ENCODE peak calls at places on chromosomes 16 and 17, in seven cellular contexts. One of them, this sample, is unnamed.
A peak's percentile ranks its signal among the peaks of the same experiment; 100 is the strongest.

GRCh38 chr17:31596382-31597323 is 205.2 kb downstream of the RAB11FIP4 start:
- DNase-seq in H1: no peak
- DNase-seq in transverse colon: peak; percentile 50
- DNase-seq in GM12878: peak; percentile 70
- DNase-seq in HepG2: peak; percentile 44
- DNase-seq in stomach: no peak
- DNase-seq in sigmoid colon: peak; percentile 91
- DNase-seq in this sample: peak; percentile 32

GRCh38 chr17:45809484-45809883 is 25.4 kb downstream of the CRHR1 start:
- DNase-seq in H1: no peak
- DNase-seq in transverse colon: no peak
- DNase-seq in GM12878: no peak
- DNase-seq in HepG2: no peak
- DNase-seq in stomach: no peak
- DNase-seq in sigmoid colon: no peak
- DNase-seq in this sample: no peak

GRCh38 chr17:51322390-51323029 is 62.2 kb downstream of the UTP18 start:
- DNase-seq in H1: no peak
- DNase-seq in transverse colon: no peak
- DNase-seq in GM12878: no peak
- DNase-seq in HepG2: peak; percentile 66
- DNase-seq in stomach: no peak
- DNase-seq in sigmoid colon: no peak
- DNase-seq in this sample: no peak

GRCh38 chr17:30222741-30223175 is 12.7 kb downstream of the SLC6A4 start:
- DNase-seq in H1: no peak
- DNase-seq in transverse colon: peak; percentile 33
- DNase-seq in GM12878: no peak
- DNase-seq in HepG2: peak; percentile 67
- DNase-seq in stomach: no peak
- DNase-seq in sigmoid colon: no peak
- DNase-seq in this sample: no peak

GRCh38 chr17:14211778-14212177 is 24.9 kb downstream of the CDRT15 start:
- DNase-seq in H1: peak; percentile 67
- DNase-seq in transverse colon: no peak
- DNase-seq in GM12878: no peak
- DNase-seq in HepG2: no peak
- DNase-seq in stomach: peak; percentile 57
- DNase-seq in sigmoid colon: no peak
- DNase-seq in this sample: no peak

GRCh38 chr17:7853693-7854043 is 1.2 kb upstream of the TMEM88 start:
- DNase-seq in H1: peak; percentile 63
- DNase-seq in transverse colon: no peak
- DNase-seq in GM12878: no peak
- DNase-seq in HepG2: no peak
- DNase-seq in stomach: no peak
- DNase-seq in sigmoid colon: peak; percentile 67
- DNase-seq in this sample: no peak

GRCh38 chr16:683396-684066 is 603 bp downstream of the JMJD8 start:
- DNase-seq in H1: peak; percentile 60
- DNase-seq in transverse colon: no peak
- DNase-seq in GM12878: no peak
- DNase-seq in HepG2: no peak
- DNase-seq in stomach: no peak
- DNase-seq in sigmoid colon: no peak
- DNase-seq in this sample: no peak

GRCh38 chr16:83227336-83227735 is 580.4 kb upstream of the HSBP1 start:
- DNase-seq in H1: no peak
- DNase-seq in transverse colon: no peak
- DNase-seq in GM12878: no peak
- DNase-seq in HepG2: no peak
- DNase-seq in stomach: no peak
- DNase-seq in sigmoid colon: no peak
- DNase-seq in this sample: no peak

GRCh38 chr17:69142473-69142802 is 743 bp upstream of the ABCA6 start:
- DNase-seq in H1: no peak
- DNase-seq in transverse colon: no peak
- DNase-seq in GM12878: no peak
- DNase-seq in HepG2: peak; percentile 27
- DNase-seq in stomach: no peak
- DNase-seq in sigmoid colon: no peak
- DNase-seq in this sample: peak; percentile 54

GRCh38 chr16:89437251-89437987 is 52.9 kb downstream of the ANKRD11 start:
- DNase-seq in H1: no peak
- DNase-seq in transverse colon: no peak
- DNase-seq in GM12878: no peak
- DNase-seq in HepG2: no peak
- DNase-seq in stomach: no peak
- DNase-seq in sigmoid colon: no peak
- DNase-seq in this sample: no peak

GRCh38 chr17:58352018-58352842 is at the start of gene SUPT4H1:
- DNase-seq in H1: peak; percentile 88
- DNase-seq in transverse colon: peak; percentile 93
- DNase-seq in GM12878: peak; percentile 73
- DNase-seq in HepG2: peak; percentile 94
- DNase-seq in stomach: peak; percentile 91
- DNase-seq in sigmoid colon: peak; percentile 93
- DNase-seq in this sample: peak; percentile 76

GRCh38 chr17:11330871-11331270 is 89.9 kb downstream of the SHISA6 start:
- DNase-seq in H1: peak; percentile 62
- DNase-seq in transverse colon: no peak
- DNase-seq in GM12878: no peak
- DNase-seq in HepG2: no peak
- DNase-seq in stomach: no peak
- DNase-seq in sigmoid colon: no peak
- DNase-seq in this sample: no peak

GRCh38 chr17:22469941-22470340 is 777.6 kb downstream of the KCNJ18 start:
- DNase-seq in H1: no peak
- DNase-seq in transverse colon: no peak
- DNase-seq in GM12878: no peak
- DNase-seq in HepG2: no peak
- DNase-seq in stomach: no peak
- DNase-seq in sigmoid colon: no peak
- DNase-seq in this sample: no peak

GRCh38 chr17:38454528-38454927 is 26.3 kb downstream of the ARHGAP23 start:
- DNase-seq in H1: no peak
- DNase-seq in transverse colon: peak; percentile 55
- DNase-seq in GM12878: no peak
- DNase-seq in HepG2: no peak
- DNase-seq in stomach: peak; percentile 63
- DNase-seq in sigmoid colon: peak; percentile 96
- DNase-seq in this sample: peak; percentile 64
- TF ChIP-seq EP300 in H1: no peak
- TF ChIP-seq EP300 in transverse colon: no peak
- TF ChIP-seq EP300 in GM12878: no peak
- TF ChIP-seq EP300 in HepG2: no peak
- TF ChIP-seq EP300 in stomach: peak; percentile 18
- TF ChIP-seq EP300 in sigmoid colon: no peak
- TF ChIP-seq EP300 in this sample: peak; percentile 71

GRCh38 chr16:3289998-3290673 is 6.8 kb downstream of the ZNF263 start:
- DNase-seq in H1: no peak
- DNase-seq in transverse colon: no peak
- DNase-seq in GM12878: no peak
- DNase-seq in HepG2: no peak
- DNase-seq in stomach: no peak
- DNase-seq in sigmoid colon: no peak
- DNase-seq in this sample: no peak
- H3K9me3 ChIP-seq in H1: peaks cover 67% of the 10 kb centered on the region
- H3K9me3 ChIP-seq in transverse colon: peaks cover 55% of the 10 kb centered on the region
- H3K9me3 ChIP-seq in GM12878: peaks cover 66% of the 10 kb centered on the region
- H3K9me3 ChIP-seq in HepG2: no peaks in the 10 kb centered on the region
- H3K9me3 ChIP-seq in stomach: peaks cover 66% of the 10 kb centered on the region
- H3K9me3 ChIP-seq in sigmoid colon: peaks cover 26% of the 10 kb centered on the region
- H3K9me3 ChIP-seq in this sample: peaks cover 15% of the 10 kb centered on the region

GRCh38 chr16:50072730-50073129 is 7.0 kb downstream of the HEATR3 start:
- DNase-seq in H1: no peak
- DNase-seq in transverse colon: no peak
- DNase-seq in GM12878: no peak
- DNase-seq in HepG2: no peak
- DNase-seq in stomach: no peak
- DNase-seq in sigmoid colon: no peak
- DNase-seq in this sample: no peak
- H3K27me3 ChIP-seq in H1: no peaks in the 10 kb centered on the region
- H3K27me3 ChIP-seq in transverse colon: no peaks in the 10 kb centered on the region
- H3K27me3 ChIP-seq in GM12878: no peaks in the 10 kb centered on the region
- H3K27me3 ChIP-seq in HepG2: no peaks in the 10 kb centered on the region
- H3K27me3 ChIP-seq in stomach: no peaks in the 10 kb centered on the region
- H3K27me3 ChIP-seq in sigmoid colon: no peaks in the 10 kb centered on the region
- H3K27me3 ChIP-seq in this sample: no peaks in the 10 kb centered on the region

GRCh38 chr16:58025351-58026138 is at the start of gene MMP15:
- DNase-seq in H1: peak; percentile 98
- DNase-seq in transverse colon: peak; percentile 94
- DNase-seq in GM12878: no peak
- DNase-seq in HepG2: peak; percentile 91
- DNase-seq in stomach: peak; percentile 94
- DNase-seq in sigmoid colon: peak; percentile 80
- DNase-seq in this sample: no peak
- TF ChIP-seq EP300 in H1: no peak
- TF ChIP-seq EP300 in transverse colon: no peak
- TF ChIP-seq EP300 in GM12878: no peak
- TF ChIP-seq EP300 in HepG2: no peak
- TF ChIP-seq EP300 in stomach: no peak
- TF ChIP-seq EP300 in sigmoid colon: no peak
- TF ChIP-seq EP300 in this sample: no peak

GRCh38 chr17:48470388-48471034 is 40.5 kb upstream of the SKAP1 start:
- DNase-seq in H1: no peak
- DNase-seq in transverse colon: no peak
- DNase-seq in GM12878: no peak
- DNase-seq in HepG2: no peak
- DNase-seq in stomach: no peak
- DNase-seq in sigmoid colon: no peak
- DNase-seq in this sample: no peak
- H3K9me3 ChIP-seq in H1: no peaks in the 10 kb centered on the region
- H3K9me3 ChIP-seq in transverse colon: no peaks in the 10 kb centered on the region
- H3K9me3 ChIP-seq in GM12878: no peaks in the 10 kb centered on the region
- H3K9me3 ChIP-seq in HepG2: no peaks in the 10 kb centered on the region
- H3K9me3 ChIP-seq in stomach: no peaks in the 10 kb centered on the region
- H3K9me3 ChIP-seq in sigmoid colon: no peaks in the 10 kb centered on the region
- H3K9me3 ChIP-seq in this sample: no peaks in the 10 kb centered on the region

GRCh38 chr17:73938706-73939105 is 264.8 kb upstream of the RPL38 start:
- DNase-seq in H1: no peak
- DNase-seq in transverse colon: no peak
- DNase-seq in GM12878: no peak
- DNase-seq in HepG2: no peak
- DNase-seq in stomach: no peak
- DNase-seq in sigmoid colon: no peak
- DNase-seq in this sample: no peak

GRCh38 chr17:73940511-73940910 is 263.0 kb upstream of the RPL38 start:
- DNase-seq in H1: no peak
- DNase-seq in transverse colon: no peak
- DNase-seq in GM12878: no peak
- DNase-seq in HepG2: no peak
- DNase-seq in stomach: no peak
- DNase-seq in sigmoid colon: no peak
- DNase-seq in this sample: no peak

GRCh38 chr17:73941919-73942530 is 261.5 kb upstream of the RPL38 start:
- DNase-seq in H1: no peak
- DNase-seq in transverse colon: no peak
- DNase-seq in GM12878: no peak
- DNase-seq in HepG2: no peak
- DNase-seq in stomach: no peak
- DNase-seq in sigmoid colon: no peak
- DNase-seq in this sample: no peak

GRCh38 chr17:73936908-73937627 is 266.4 kb upstream of the RPL38 start:
- DNase-seq in H1: no peak
- DNase-seq in transverse colon: no peak
- DNase-seq in GM12878: no peak
- DNase-seq in HepG2: peak; percentile 57
- DNase-seq in stomach: no peak
- DNase-seq in sigmoid colon: no peak
- DNase-seq in this sample: no peak

GRCh38 chr17:73939808-73940207 is 263.7 kb upstream of the RPL38 start:
- DNase-seq in H1: no peak
- DNase-seq in transverse colon: no peak
- DNase-seq in GM12878: no peak
- DNase-seq in HepG2: no peak
- DNase-seq in stomach: no peak
- DNase-seq in sigmoid colon: no peak
- DNase-seq in this sample: no peak
- H3K27me3 ChIP-seq in H1: no peaks in the 10 kb centered on the region
- H3K27me3 ChIP-seq in transverse colon: peaks cover 3% of the 10 kb centered on the region
- H3K27me3 ChIP-seq in GM12878: peaks cover 3% of the 10 kb centered on the region
- H3K27me3 ChIP-seq in HepG2: peaks cover 4% of the 10 kb centered on the region
- H3K27me3 ChIP-seq in stomach: no peaks in the 10 kb centered on the region
- H3K27me3 ChIP-seq in sigmoid colon: peaks cover 5% of the 10 kb centered on the region
- H3K27me3 ChIP-seq in this sample: no peaks in the 10 kb centered on the region

GRCh38 chr16:67537270-67537635 is 8.6 kb downstream of the RIPOR1 start:
- DNase-seq in H1: peak; percentile 71
- DNase-seq in transverse colon: peak; percentile 57
- DNase-seq in GM12878: no peak
- DNase-seq in HepG2: no peak
- DNase-seq in stomach: peak; percentile 58
- DNase-seq in sigmoid colon: peak; percentile 87
- DNase-seq in this sample: no peak

GRCh38 chr16:67539691-67540635 is 11.3 kb downstream of the RIPOR1 start:
- DNase-seq in H1: no peak
- DNase-seq in transverse colon: no peak
- DNase-seq in GM12878: no peak
- DNase-seq in HepG2: no peak
- DNase-seq in stomach: no peak
- DNase-seq in sigmoid colon: no peak
- DNase-seq in this sample: no peak

GRCh38 chr16:67538666-67539101 is 10.1 kb downstream of the RIPOR1 start:
- DNase-seq in H1: peak; percentile 62
- DNase-seq in transverse colon: no peak
- DNase-seq in GM12878: no peak
- DNase-seq in HepG2: no peak
- DNase-seq in stomach: peak; percentile 37
- DNase-seq in sigmoid colon: peak; percentile 66
- DNase-seq in this sample: no peak

GRCh38 chr16:67539271-67539670 is 10.6 kb downstream of the RIPOR1 start:
- DNase-seq in H1: no peak
- DNase-seq in transverse colon: no peak
- DNase-seq in GM12878: no peak
- DNase-seq in HepG2: no peak
- DNase-seq in stomach: no peak
- DNase-seq in sigmoid colon: no peak
- DNase-seq in this sample: no peak

GRCh38 chr16:67537636-67538591 is 9.3 kb downstream of the RIPOR1 start:
- DNase-seq in H1: peak; percentile 67
- DNase-seq in transverse colon: peak; percentile 73
- DNase-seq in GM12878: no peak
- DNase-seq in HepG2: no peak
- DNase-seq in stomach: peak; percentile 58
- DNase-seq in sigmoid colon: peak; percentile 75
- DNase-seq in this sample: no peak
- TF ChIP-seq EP300 in H1: no peak
- TF ChIP-seq EP300 in transverse colon: no peak
- TF ChIP-seq EP300 in GM12878: no peak
- TF ChIP-seq EP300 in HepG2: no peak
- TF ChIP-seq EP300 in stomach: no peak
- TF ChIP-seq EP300 in sigmoid colon: no peak
- TF ChIP-seq EP300 in this sample: no peak

GRCh38 chr16:63789603-63790002 is 1332.3 kb downstream of the CDH11 start:
- DNase-seq in H1: no peak
- DNase-seq in transverse colon: no peak
- DNase-seq in GM12878: no peak
- DNase-seq in HepG2: no peak
- DNase-seq in stomach: no peak
- DNase-seq in sigmoid colon: no peak
- DNase-seq in this sample: no peak

GRCh38 chr16:63787014-63787413 is 1334.8 kb downstream of the CDH11 start:
- DNase-seq in H1: no peak
- DNase-seq in transverse colon: no peak
- DNase-seq in GM12878: no peak
- DNase-seq in HepG2: no peak
- DNase-seq in stomach: no peak
- DNase-seq in sigmoid colon: no peak
- DNase-seq in this sample: no peak
- H3K9me3 ChIP-seq in H1: peaks cover 35% of the 10 kb centered on the region
- H3K9me3 ChIP-seq in transverse colon: peaks cover 8% of the 10 kb centered on the region
- H3K9me3 ChIP-seq in GM12878: no peaks in the 10 kb centered on the region
- H3K9me3 ChIP-seq in HepG2: peaks cover 92% of the 10 kb centered on the region
- H3K9me3 ChIP-seq in stomach: no peaks in the 10 kb centered on the region
- H3K9me3 ChIP-seq in sigmoid colon: no peaks in the 10 kb centered on the region
- H3K9me3 ChIP-seq in this sample: no peaks in the 10 kb centered on the region